ENCODE peak calls at places on chromosomes 16 and 17, in five cellular contexts. One of them, this sample, is unnamed. For H3K4me1, the result is how much of the 10 kb centered on the place peaks cover.

GRCh38 chr16:16881771-16882170 is 502.8 kb downstream of the NPIPA7 start:
- DNase-seq in CD4-positive, CD25-positive, alpha-beta regulatory T cell: no peak
- DNase-seq in neural progenitor cell: peak
- DNase-seq in vagina: peak
- DNase-seq in GM23338: peak
- DNase-seq in this sample: no peak

GRCh38 chr17:17067277-17067676 is 25.0 kb downstream of the MPRIP start:
- DNase-seq in CD4-positive, CD25-positive, alpha-beta regulatory T cell: no peak
- DNase-seq in neural progenitor cell: no peak
- DNase-seq in vagina: no peak
- DNase-seq in GM23338: no peak
- DNase-seq in this sample: no peak

GRCh38 chr16:84396537-84397008 is 28.2 kb downstream of the ATP2C2 start:
- DNase-seq in CD4-positive, CD25-positive, alpha-beta regulatory T cell: no peak
- DNase-seq in neural progenitor cell: peak
- DNase-seq in vagina: no peak
- DNase-seq in GM23338: peak
- DNase-seq in this sample: no peak

GRCh38 chr17:41975099-41976083 is 8.8 kb downstream of the CNP start:
- DNase-seq in CD4-positive, CD25-positive, alpha-beta regulatory T cell: no peak
- DNase-seq in neural progenitor cell: no peak
- DNase-seq in vagina: no peak
- DNase-seq in GM23338: no peak
- DNase-seq in this sample: no peak

GRCh38 chr16:58094791-58095574 is 34.2 kb downstream of the CFAP20 start:
- DNase-seq in CD4-positive, CD25-positive, alpha-beta regulatory T cell: no peak
- DNase-seq in neural progenitor cell: no peak
- DNase-seq in vagina: no peak
- DNase-seq in GM23338: no peak
- DNase-seq in this sample: no peak

GRCh38 chr17:63240106-63240505 is 206.0 kb downstream of the CYB561 start:
- DNase-seq in CD4-positive, CD25-positive, alpha-beta regulatory T cell: no peak
- DNase-seq in neural progenitor cell: no peak
- DNase-seq in vagina: no peak
- DNase-seq in GM23338: no peak
- DNase-seq in this sample: no peak

GRCh38 chr17:17252149-17252810 is 15.3 kb upstream of the FLCN start:
- DNase-seq in CD4-positive, CD25-positive, alpha-beta regulatory T cell: no peak
- DNase-seq in neural progenitor cell: no peak
- DNase-seq in vagina: no peak
- DNase-seq in GM23338: no peak
- DNase-seq in this sample: no peak

GRCh38 chr17:73705594-73705993 is 61.3 kb upstream of the SDK2 start:
- DNase-seq in CD4-positive, CD25-positive, alpha-beta regulatory T cell: no peak
- DNase-seq in neural progenitor cell: no peak
- DNase-seq in vagina: no peak
- DNase-seq in GM23338: no peak
- DNase-seq in this sample: no peak

GRCh38 chr17:75478508-75478907 is 22.1 kb downstream of the TMEM94 start:
- DNase-seq in CD4-positive, CD25-positive, alpha-beta regulatory T cell: no peak
- DNase-seq in neural progenitor cell: peak
- DNase-seq in vagina: no peak
- DNase-seq in GM23338: peak
- DNase-seq in this sample: no peak

GRCh38 chr17:36608794-36609497 is 7.6 kb downstream of the MRM1 start:
- DNase-seq in CD4-positive, CD25-positive, alpha-beta regulatory T cell: no peak
- DNase-seq in neural progenitor cell: peak
- DNase-seq in vagina: no peak
- DNase-seq in GM23338: peak
- DNase-seq in this sample: no peak

GRCh38 chr17:41521574-41522261 is 3.0 kb upstream of the KRT15 start:
- DNase-seq in CD4-positive, CD25-positive, alpha-beta regulatory T cell: no peak
- DNase-seq in neural progenitor cell: no peak
- DNase-seq in vagina: no peak
- DNase-seq in GM23338: peak
- DNase-seq in this sample: no peak

GRCh38 chr17:77011173-77012011 is 129.4 kb upstream of the SEC14L1 start:
- DNase-seq in CD4-positive, CD25-positive, alpha-beta regulatory T cell: peak
- DNase-seq in neural progenitor cell: peak
- DNase-seq in vagina: no peak
- DNase-seq in GM23338: peak
- DNase-seq in this sample: peak

GRCh38 chr17:7213895-7214299 is 5.7 kb downstream of the DLG4 start:
- DNase-seq in CD4-positive, CD25-positive, alpha-beta regulatory T cell: no peak
- DNase-seq in neural progenitor cell: peak
- DNase-seq in vagina: no peak
- DNase-seq in GM23338: peak
- DNase-seq in this sample: peak

GRCh38 chr16:19885456-19886060 is 910 bp upstream of the GPRC5B start:
- DNase-seq in CD4-positive, CD25-positive, alpha-beta regulatory T cell: no peak
- DNase-seq in neural progenitor cell: no peak
- DNase-seq in vagina: no peak
- DNase-seq in GM23338: peak
- DNase-seq in this sample: peak

GRCh38 chr17:34757611-34758010 is 178.2 kb downstream of the TMEM132E start:
- DNase-seq in CD4-positive, CD25-positive, alpha-beta regulatory T cell: no peak
- DNase-seq in neural progenitor cell: no peak
- DNase-seq in vagina: no peak
- DNase-seq in GM23338: no peak
- DNase-seq in this sample: no peak

GRCh38 chr17:81167638-81168037 is 1.6 kb upstream of the AATK start:
- DNase-seq in CD4-positive, CD25-positive, alpha-beta regulatory T cell: no peak
- DNase-seq in neural progenitor cell: no peak
- DNase-seq in vagina: no peak
- DNase-seq in GM23338: no peak
- DNase-seq in this sample: no peak

GRCh38 chr17:81165246-81166032 is at the start of gene PVALEF:
- DNase-seq in CD4-positive, CD25-positive, alpha-beta regulatory T cell: no peak
- DNase-seq in neural progenitor cell: peak
- DNase-seq in vagina: no peak
- DNase-seq in GM23338: peak
- DNase-seq in this sample: no peak

GRCh38 chr17:81164464-81165245 is 652 bp upstream of the PVALEF start:
- DNase-seq in CD4-positive, CD25-positive, alpha-beta regulatory T cell: no peak
- DNase-seq in neural progenitor cell: peak
- DNase-seq in vagina: no peak
- DNase-seq in GM23338: no peak
- DNase-seq in this sample: no peak

GRCh38 chr17:81166033-81166472 is at the start of gene AATK:
- DNase-seq in CD4-positive, CD25-positive, alpha-beta regulatory T cell: no peak
- DNase-seq in neural progenitor cell: no peak
- DNase-seq in vagina: no peak
- DNase-seq in GM23338: no peak
- DNase-seq in this sample: no peak

GRCh38 chr17:81167194-81167524 is 1.1 kb upstream of the AATK start:
- DNase-seq in CD4-positive, CD25-positive, alpha-beta regulatory T cell: no peak
- DNase-seq in neural progenitor cell: no peak
- DNase-seq in vagina: no peak
- DNase-seq in GM23338: no peak
- DNase-seq in this sample: no peak
- H3K27ac ChIP-seq in CD4-positive, CD25-positive, alpha-beta regulatory T cell: no peak
- H3K27ac ChIP-seq in neural progenitor cell: no peak
- H3K27ac ChIP-seq in vagina: no peak
- H3K27ac ChIP-seq in GM23338: no peak
- H3K27ac ChIP-seq in this sample: no peak

GRCh38 chr16:9555051-9555450 is 463.6 kb downstream of the HAPSTR1 start:
- DNase-seq in CD4-positive, CD25-positive, alpha-beta regulatory T cell: no peak
- DNase-seq in neural progenitor cell: no peak
- DNase-seq in vagina: no peak
- DNase-seq in GM23338: no peak
- DNase-seq in this sample: no peak
- H3K4me1 ChIP-seq in CD4-positive, CD25-positive, alpha-beta regulatory T cell: under half
- H3K4me1 ChIP-seq in neural progenitor cell: under half
- H3K4me1 ChIP-seq in vagina: under half
- H3K4me1 ChIP-seq in GM23338: under half
- H3K4me1 ChIP-seq in this sample: under half

DNA sequence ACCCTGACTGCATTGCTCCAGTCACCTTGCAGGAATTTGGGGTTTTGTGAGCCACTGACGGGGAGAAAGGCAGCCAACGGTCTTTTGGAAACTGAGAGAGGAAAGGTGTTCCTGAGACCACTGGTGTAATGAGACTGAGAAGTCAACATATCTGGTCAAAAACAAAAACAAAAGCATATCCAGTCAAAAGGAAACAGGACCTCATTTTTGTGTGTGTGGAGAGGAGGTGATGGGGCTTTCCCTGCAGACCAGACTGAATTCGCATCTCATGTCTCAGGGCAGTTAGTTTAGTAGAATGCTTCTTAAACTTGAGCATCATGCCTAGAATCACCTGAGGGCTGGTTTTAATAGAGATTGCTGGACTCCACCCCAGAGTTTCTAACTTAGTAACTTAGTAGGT is 198.4 kb downstream of the COPRS start:
- DNase-seq in CD4-positive, CD25-positive, alpha-beta regulatory T cell: no peak
- DNase-seq in neural progenitor cell: no peak
- DNase-seq in vagina: no peak
- DNase-seq in GM23338: no peak
- DNase-seq in this sample: no peak
- H3K27ac ChIP-seq in CD4-positive, CD25-positive, alpha-beta regulatory T cell: no peak
- H3K27ac ChIP-seq in neural progenitor cell: no peak
- H3K27ac ChIP-seq in vagina: no peak
- H3K27ac ChIP-seq in GM23338: no peak
- H3K27ac ChIP-seq in this sample: no peak

GRCh38 chr17:58337600-58338453 is 9.2 kb upstream of the TSPOAP1 start:
- DNase-seq in CD4-positive, CD25-positive, alpha-beta regulatory T cell: peak
- DNase-seq in neural progenitor cell: peak
- DNase-seq in vagina: no peak
- DNase-seq in GM23338: peak
- DNase-seq in this sample: peak
- H3K4me1 ChIP-seq in CD4-positive, CD25-positive, alpha-beta regulatory T cell: half or more
- H3K4me1 ChIP-seq in neural progenitor cell: under half
- H3K4me1 ChIP-seq in vagina: under half
- H3K4me1 ChIP-seq in GM23338: under half
- H3K4me1 ChIP-seq in this sample: half or more

This sample was measured in naive thymus-derived CD4-positive, alpha-beta T cell.